ENCODE peak calls at places on chromosomes 12 and 14, in eight cellular contexts. S is GM10248; X is AG04450; P is CD4-positive, alpha-beta T cell; Q is choroid plexus epithelial cell; Y is WTC11; A is nephron progenitor cell; M is fibroblast of the aortic adventitia. N is an unnamed sample.

GRCh38 chr14:20610002-20610765 is 19.0 kb upstream of the RNASE12 start:
- DNase-seq in S (peak; percentile 45), X (peak; percentile 48), P (peak; percentile 66), Q (peak; percentile 81), Y (peak; percentile 88), A (peak; percentile 89), M (peak; percentile 87), N (peak; percentile 79)

GRCh38 chr12:64522807-64523206 is 70.9 kb downstream of the TBK1 start:
- DNase-seq in S (no peak), X (no peak), P (no peak), Q (no peak), Y (no peak), A (no peak), M (peak; percentile 11), N (no peak)

GRCh38 chr12:54404061-54405004 is 14.7 kb downstream of the ITGA5 start:
- DNase-seq in S (peak; percentile 69), X (no peak), P (peak; percentile 61), Q (peak; percentile 80), Y (peak; percentile 92), A (peak; percentile 81), M (peak; percentile 75), N (peak; percentile 76)

GRCh38 chr12:72471806-72472205 is 199.6 kb downstream of the TRHDE start:
- DNase-seq in S (no peak), X (no peak), P (no peak), Q (no peak), Y (no peak), A (peak; percentile 9), M (no peak), N (no peak)

GRCh38 chr14:89787525-89787924 is 167.0 kb downstream of the EFCAB11 start:
- DNase-seq in S (no peak), X (no peak), P (no peak), Q (peak; percentile 39), Y (no peak), A (no peak), M (no peak), N (no peak)

GRCh38 chr12:12927211-12928079 is 24.5 kb downstream of the GPRC5D start:
- DNase-seq in S (no peak), X (peak; percentile 47), P (peak; percentile 34), Q (peak; percentile 91), Y (no peak), A (peak; percentile 65), M (no peak), N (peak; percentile 77)

GRCh38 chr12:12736759-12737676 is 19.9 kb downstream of the CDKN1B start:
- DNase-seq in S (no peak), X (no peak), P (peak; percentile 23), Q (peak; percentile 69), Y (no peak), A (no peak), M (peak; percentile 76), N (peak; percentile 67)

GRCh38 chr14:65035049-65035448 is 48.4 kb downstream of the FNTB start:
- DNase-seq in S (no peak), X (no peak), P (no peak), Q (no peak), Y (no peak), A (peak; percentile 17), M (peak; percentile 32), N (peak; percentile 16)

GRCh38 chr12:27185234-27186045 is 58.6 kb upstream of the STK38L start:
- DNase-seq in S (no peak), X (no peak), P (peak; percentile 9), Q (peak; percentile 91), Y (no peak), A (no peak), M (peak; percentile 95), N (peak; percentile 93)

GRCh38 chr12:42442328-42442759 is 116.4 kb downstream of the PPHLN1 start:
- DNase-seq in S (no peak), X (no peak), P (no peak), Q (no peak), Y (no peak), A (no peak), M (no peak), N (no peak)

GRCh38 chr12:78343657-78344056 is 513.0 kb downstream of the NAV3 start:
- DNase-seq in S (no peak), X (no peak), P (no peak), Q (no peak), Y (no peak), A (no peak), M (no peak), N (no peak)

GRCh38 chr14:30138517-30138916 is 210.9 kb upstream of the PRKD1 start:
- DNase-seq in S (no peak), X (no peak), P (no peak), Q (no peak), Y (no peak), A (no peak), M (no peak), N (no peak)

GRCh38 chr12:73952304-73952703 is 585.3 kb upstream of the ATXN7L3B start:
- DNase-seq in S (no peak), X (no peak), P (no peak), Q (no peak), Y (no peak), A (no peak), M (no peak), N (no peak)

GRCh38 chr12:127149226-127149964 is 1117.6 kb upstream of the TMEM132C start:
- DNase-seq in S (no peak), X (peak; percentile 47), P (no peak), Q (no peak), Y (no peak), A (no peak), M (peak; percentile 92), N (no peak)

GRCh38 chr12:42283739-42284138 is 42.2 kb downstream of the ZCRB1 start:
- DNase-seq in S (no peak), X (no peak), P (no peak), Q (no peak), Y (no peak), A (no peak), M (no peak), N (no peak)

GRCh38 chr14:74967618-74968017 is 12.2 kb upstream of the PGF start:
- DNase-seq in S (no peak), X (no peak), P (no peak), Q (no peak), Y (no peak), A (no peak), M (no peak), N (no peak)

DNA sequence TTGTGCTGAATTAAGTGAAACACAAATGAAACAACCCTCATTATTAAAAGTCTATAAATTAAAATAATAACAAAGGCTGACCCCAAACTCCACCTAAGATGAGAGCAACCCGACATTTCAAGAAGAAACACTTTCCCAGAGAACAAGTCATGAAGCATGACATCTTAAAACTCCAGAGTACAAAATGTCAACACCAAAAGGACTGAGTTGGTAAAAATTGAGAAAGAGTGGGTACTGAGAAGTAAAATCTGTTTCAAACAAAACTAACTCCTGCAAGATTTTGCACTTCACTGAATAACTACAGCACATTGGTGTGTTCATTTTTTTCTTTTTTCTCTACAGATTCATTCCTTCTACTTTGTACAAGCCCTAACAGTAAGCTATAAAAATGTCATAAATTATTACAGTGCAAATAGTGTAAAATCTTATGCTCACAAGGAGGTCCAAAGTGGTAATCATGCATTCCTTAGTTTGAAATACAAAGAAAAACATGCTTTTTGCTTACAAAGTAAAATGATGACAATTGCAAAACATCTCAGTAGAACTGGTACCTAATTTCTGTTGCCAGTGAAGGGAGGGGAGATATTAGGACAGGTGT is 31.8 kb downstream of the SLC35F4 start:
- DNase-seq in S (no peak), X (no peak), P (no peak), Q (no peak), Y (no peak), A (no peak), M (no peak), N (no peak)
- TF ChIP-seq CTCF in S (no peak), X (no peak), P (no peak), Q (no peak), Y (no peak), A (no peak), M (no peak), N (no peak)

GRCh38 chr14:101083564-101084435 is 180.3 kb upstream of the RTL1 start:
- DNase-seq in S (no peak), X (no peak), P (no peak), Q (no peak), Y (peak; percentile 77), A (no peak), M (no peak), N (no peak)
- TF ChIP-seq CTCF in S (no peak), X (no peak), P (no peak), Q (peak; percentile 35), Y (peak; percentile 46), A (no peak), M (no peak), N (peak; percentile 9)

DNA sequence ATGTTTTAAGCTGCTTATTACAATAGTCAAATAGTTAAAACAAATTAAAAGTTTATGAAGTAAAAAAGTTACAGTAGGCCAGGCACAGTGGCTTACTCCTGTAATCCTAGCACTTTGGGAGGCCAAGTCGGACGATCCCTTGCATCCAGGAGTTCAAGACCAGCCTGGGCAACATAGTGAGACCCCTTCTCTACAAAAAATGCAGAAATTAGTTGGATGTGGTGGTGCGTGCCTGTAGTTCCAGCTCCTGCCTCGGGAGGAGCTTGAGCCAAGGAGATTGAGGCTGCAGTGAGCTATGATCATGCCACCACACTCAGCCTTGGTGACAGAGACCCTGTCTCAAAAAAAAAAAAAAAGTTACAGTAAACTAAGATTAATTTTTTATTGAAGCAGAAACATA is 142.6 kb downstream of the MIPOL1 start:
- DNase-seq in S (no peak), X (no peak), P (no peak), Q (no peak), Y (no peak), A (no peak), M (no peak), N (no peak)
- TF ChIP-seq CTCF in S (no peak), X (peak; percentile 15), P (no peak), Q (peak; percentile 29), Y (no peak), A (no peak), M (no peak), N (no peak)

GRCh38 chr12:48717252-48717695 is 767 bp upstream of the CCNT1 start:
- DNase-seq in S (peak; percentile 47), X (no peak), P (no peak), Q (peak; percentile 25), Y (no peak), A (no peak), M (peak; percentile 31), N (no peak)

GRCh38 chr12:48716168-48716492 is 377 bp downstream of the CCNT1 start:
- DNase-seq in S (no peak), X (no peak), P (no peak), Q (no peak), Y (no peak), A (peak; percentile 31), M (no peak), N (no peak)

GRCh38 chr12:48712209-48712608 is 4.3 kb downstream of the CCNT1 start:
- DNase-seq in S (no peak), X (no peak), P (no peak), Q (no peak), Y (no peak), A (no peak), M (no peak), N (no peak)

DNA sequence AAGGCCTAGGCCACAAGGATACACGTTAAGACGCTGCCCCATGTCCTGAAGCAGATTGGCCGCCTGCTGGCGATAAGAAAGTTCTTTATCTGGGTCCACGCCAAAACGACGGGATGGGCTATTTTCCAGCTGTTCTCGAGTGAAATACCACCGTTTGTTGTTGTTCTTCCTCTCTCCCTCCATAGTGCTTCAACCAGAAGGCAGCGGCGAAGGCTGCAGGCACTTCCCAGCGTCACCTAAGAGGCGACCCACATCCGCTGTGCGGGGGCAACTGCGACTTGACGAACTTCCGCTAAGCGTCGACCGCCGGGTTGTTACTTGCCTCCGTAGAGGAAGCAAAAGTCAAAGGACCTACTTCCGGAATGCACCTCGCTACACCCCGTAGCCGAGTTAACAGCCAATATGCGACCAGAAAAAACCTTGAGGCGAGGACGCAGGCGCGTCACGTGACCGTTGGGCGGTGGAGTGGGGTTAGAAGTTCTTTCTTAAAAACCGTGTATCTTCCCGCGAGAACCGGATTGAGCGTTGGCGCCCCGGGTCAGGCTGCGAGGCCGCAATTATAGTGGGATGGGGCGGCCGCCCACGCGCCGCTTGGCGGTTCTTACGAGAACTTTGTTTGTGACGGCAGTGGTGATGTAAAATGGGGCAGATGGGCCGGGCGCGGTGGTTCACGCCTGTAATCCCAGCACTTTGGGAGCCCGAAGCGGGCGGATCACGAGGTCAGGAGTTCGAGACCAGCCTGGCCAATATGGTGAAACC is at the start of gene CCNT1:
- DNase-seq in S (peak; percentile 99), X (peak; percentile 99), P (peak; percentile 99), Q (peak; percentile 100), Y (peak; percentile 95), A (peak; percentile 96), M (peak; percentile 100), N (peak; percentile 100)
- TF ChIP-seq CTCF in S (no peak), X (peak; percentile 54), P (no peak), Q (peak; percentile 55), Y (no peak), A (no peak), M (peak; percentile 48), N (peak; percentile 14)

N was measured in fibroblast of pulmonary artery.